ENCODE peak calls at places on chromosomes 3 and 15, in seven cellular contexts. U is type B pancreatic cell, B is AG09319, K is cortex of kidney, G is nephron progenitor cell, R is LoVo, N is left colon. O is an unnamed sample.

GRCh38 chr3:82654708-82655107 is 893.3 kb upstream of the GBE1 start:
- DNase-seq in B (no peak), G (no peak), N (no peak), R (no peak), K (no peak), U (no peak), O (no peak)

GRCh38 chr3:79937567-79937966 is 169.8 kb upstream of the ROBO1 start:
- DNase-seq in B (no peak), N (no peak), R (peak; percentile 46), K (no peak), U (no peak), G (no peak), O (no peak)

GRCh38 chr3:176430244-176430893 is 766.9 kb downstream of the TBL1XR1 start:
- DNase-seq in G (peak; percentile 10), K (no peak), N (no peak), B (peak; percentile 31), U (no peak), R (peak; percentile 38), O (peak; percentile 75)

GRCh38 chr3:60017631-60018030 is 967.8 kb upstream of the CFAP20DC start:
- DNase-seq in U (no peak), K (no peak), G (no peak), R (no peak), N (no peak), B (no peak), O (no peak)

GRCh38 chr3:72088486-72089025 is 303.6 kb upstream of the PROK2 start:
- DNase-seq in N (no peak), U (no peak), R (no peak), B (no peak), K (no peak), G (no peak), O (no peak)

GRCh38 chr3:184361932-184362667 is 590 bp downstream of the POLR2H start:
- DNase-seq in U (no peak), N (peak; percentile 83), B (no peak), R (peak; percentile 66), K (no peak), G (peak; percentile 63), O (peak; percentile 76)

GRCh38 chr3:182484682-182485081 is 308.6 kb upstream of the ATP11B start:
- DNase-seq in U (no peak), G (peak; percentile 11), B (no peak), N (no peak), K (no peak), R (no peak), O (no peak)

GRCh38 chr3:153768559-153769469 is 352.4 kb upstream of the ARHGEF26 start:
- DNase-seq in U (no peak), N (peak; percentile 25), R (peak; percentile 62), B (peak; percentile 38), G (peak; percentile 30), K (no peak), O (peak; percentile 45)

GRCh38 chr3:101038393-101038792 is 45.2 kb upstream of the ABI3BP start:
- DNase-seq in B (no peak), U (no peak), R (no peak), G (no peak), K (no peak), N (no peak), O (no peak)

GRCh38 chr3:99878005-99878404 is 60.3 kb downstream of the CMSS1 start:
- DNase-seq in N (no peak), U (no peak), G (no peak), B (no peak), R (peak; percentile 5), K (no peak), O (no peak)

GRCh38 chr15:29672923-29673809 is 149.1 kb downstream of the TJP1 start:
- DNase-seq in K (no peak), G (no peak), N (no peak), B (no peak), R (no peak), U (no peak), O (no peak)

GRCh38 chr15:33448961-33449611 is 138.3 kb downstream of the RYR3 start:
- DNase-seq in U (no peak), N (no peak), B (no peak), K (no peak), G (peak; percentile 22), R (no peak), O (no peak)

O was measured in pons.